ENCODE peak calls at places on chromosome 13, in six cellular contexts. One of them, this sample, is unnamed.

GRCh38 chr13:51175001-51175400 is 47.2 kb upstream of the FAM124A start:
- DNase-seq in GM12878: no peak
- DNase-seq in HepG2: no peak
- DNase-seq in GM12892: no peak
- DNase-seq in K562: no peak
- DNase-seq in H1: no peak
- DNase-seq in this sample: no peak

GRCh38 chr13:81916471-81916870 is 1575.5 kb upstream of the SPRY2 start:
- DNase-seq in GM12878: no peak
- DNase-seq in HepG2: no peak
- DNase-seq in GM12892: no peak
- DNase-seq in K562: no peak
- DNase-seq in H1: no peak
- DNase-seq in this sample: no peak

GRCh38 chr13:32136061-32136460 is 104.5 kb downstream of the FRY start:
- DNase-seq in GM12878: no peak
- DNase-seq in HepG2: no peak
- DNase-seq in GM12892: no peak
- DNase-seq in K562: no peak
- DNase-seq in H1: no peak
- DNase-seq in this sample: no peak

GRCh38 chr13:45416521-45417125 is 1.6 kb downstream of the SLC25A30 start:
- DNase-seq in GM12878: no peak
- DNase-seq in HepG2: no peak
- DNase-seq in GM12892: no peak
- DNase-seq in K562: peak
- DNase-seq in H1: no peak
- DNase-seq in this sample: no peak

GRCh38 chr13:100899720-100900316 is 225.2 kb upstream of the TMTC4 start:
- DNase-seq in GM12878: no peak
- DNase-seq in HepG2: no peak
- DNase-seq in GM12892: no peak
- DNase-seq in K562: no peak
- DNase-seq in H1: no peak
- DNase-seq in this sample: no peak

GRCh38 chr13:50222569-50223332 is 207.5 kb downstream of the KCNRG start:
- DNase-seq in GM12878: no peak
- DNase-seq in HepG2: no peak
- DNase-seq in GM12892: no peak
- DNase-seq in K562: no peak
- DNase-seq in H1: no peak
- DNase-seq in this sample: no peak

GRCh38 chr13:95709101-95709500 is 32.2 kb downstream of the DNAJC3 start:
- DNase-seq in GM12878: no peak
- DNase-seq in HepG2: no peak
- DNase-seq in GM12892: no peak
- DNase-seq in K562: no peak
- DNase-seq in H1: no peak
- DNase-seq in this sample: no peak

GRCh38 chr13:102779426-102780159 is 6.0 kb upstream of the TEX30 start:
- DNase-seq in GM12878: no peak
- DNase-seq in HepG2: no peak
- DNase-seq in GM12892: no peak
- DNase-seq in K562: no peak
- DNase-seq in H1: no peak
- DNase-seq in this sample: no peak

GRCh38 chr13:40087021-40088002 is 431.9 kb downstream of the COG6 start:
- DNase-seq in GM12878: no peak
- DNase-seq in HepG2: peak
- DNase-seq in GM12892: no peak
- DNase-seq in K562: no peak
- DNase-seq in H1: no peak
- DNase-seq in this sample: no peak

DNA sequence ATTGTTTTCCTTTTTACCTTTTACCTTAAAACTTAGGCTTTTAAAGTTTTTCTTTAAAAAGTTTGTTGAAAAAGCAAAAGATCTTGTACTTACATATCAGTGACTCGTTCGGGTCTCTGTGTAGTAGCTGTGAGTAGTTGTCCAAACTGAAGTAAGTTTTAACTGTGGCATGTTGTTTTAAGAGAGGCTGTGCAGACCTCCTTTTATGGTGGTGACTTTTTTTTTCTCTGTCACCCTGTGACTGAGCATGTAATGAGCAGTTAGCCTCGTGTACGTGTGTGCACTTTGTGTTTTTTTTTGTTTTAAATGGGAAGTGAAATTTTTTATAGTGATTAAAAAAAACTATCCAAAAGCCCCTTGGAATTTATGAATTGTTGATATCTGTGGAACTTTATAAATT is at the start of gene GPR183:
- DNase-seq in GM12878: no peak
- DNase-seq in HepG2: no peak
- DNase-seq in GM12892: no peak
- DNase-seq in K562: peak
- DNase-seq in H1: no peak
- DNase-seq in this sample: no peak
- TF ChIP-seq POLR2A in GM12878: peak
- TF ChIP-seq POLR2A in HepG2: no peak
- TF ChIP-seq POLR2A in GM12892: peak
- TF ChIP-seq POLR2A in K562: no peak
- TF ChIP-seq POLR2A in H1: no peak
- TF ChIP-seq POLR2A in this sample: peak

DNA sequence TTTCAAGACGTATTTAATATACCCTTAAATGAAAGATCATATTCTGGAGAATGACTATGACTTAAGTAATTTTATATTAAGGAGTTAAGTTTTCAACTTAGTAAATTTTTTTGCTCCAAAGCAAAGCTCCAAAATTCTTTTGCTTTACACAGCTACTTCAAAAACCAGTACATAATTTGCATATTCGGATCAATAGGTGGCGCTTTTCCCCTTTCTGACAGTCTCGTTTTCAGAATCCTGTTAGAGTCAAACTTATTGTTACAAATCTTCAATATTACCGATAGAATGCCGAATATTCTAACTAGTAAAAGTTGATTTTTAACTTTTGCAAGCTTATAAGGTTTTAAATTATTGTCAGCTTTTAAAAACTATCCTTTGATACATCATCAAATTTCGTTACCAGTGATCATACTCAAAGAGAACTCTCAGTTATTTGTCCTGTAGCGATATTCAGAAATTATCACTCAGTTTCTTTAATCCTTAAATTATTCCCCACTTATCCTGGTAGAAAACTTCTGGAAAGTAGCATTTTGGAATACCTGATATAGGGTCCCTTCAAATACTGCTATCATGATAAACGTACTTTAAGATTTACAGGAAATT is 852.7 kb upstream of the KLHL1 start:
- DNase-seq in GM12878: peak
- DNase-seq in HepG2: peak
- DNase-seq in GM12892: no peak
- DNase-seq in K562: no peak
- DNase-seq in H1: no peak
- DNase-seq in this sample: no peak
- TF ChIP-seq TAF1 in GM12878: no peak
- TF ChIP-seq TAF1 in HepG2: no peak
- TF ChIP-seq TAF1 in GM12892: no peak
- TF ChIP-seq TAF1 in K562: no peak
- TF ChIP-seq TAF1 in H1: no peak
- TF ChIP-seq TAF1 in this sample: no peak

DNA sequence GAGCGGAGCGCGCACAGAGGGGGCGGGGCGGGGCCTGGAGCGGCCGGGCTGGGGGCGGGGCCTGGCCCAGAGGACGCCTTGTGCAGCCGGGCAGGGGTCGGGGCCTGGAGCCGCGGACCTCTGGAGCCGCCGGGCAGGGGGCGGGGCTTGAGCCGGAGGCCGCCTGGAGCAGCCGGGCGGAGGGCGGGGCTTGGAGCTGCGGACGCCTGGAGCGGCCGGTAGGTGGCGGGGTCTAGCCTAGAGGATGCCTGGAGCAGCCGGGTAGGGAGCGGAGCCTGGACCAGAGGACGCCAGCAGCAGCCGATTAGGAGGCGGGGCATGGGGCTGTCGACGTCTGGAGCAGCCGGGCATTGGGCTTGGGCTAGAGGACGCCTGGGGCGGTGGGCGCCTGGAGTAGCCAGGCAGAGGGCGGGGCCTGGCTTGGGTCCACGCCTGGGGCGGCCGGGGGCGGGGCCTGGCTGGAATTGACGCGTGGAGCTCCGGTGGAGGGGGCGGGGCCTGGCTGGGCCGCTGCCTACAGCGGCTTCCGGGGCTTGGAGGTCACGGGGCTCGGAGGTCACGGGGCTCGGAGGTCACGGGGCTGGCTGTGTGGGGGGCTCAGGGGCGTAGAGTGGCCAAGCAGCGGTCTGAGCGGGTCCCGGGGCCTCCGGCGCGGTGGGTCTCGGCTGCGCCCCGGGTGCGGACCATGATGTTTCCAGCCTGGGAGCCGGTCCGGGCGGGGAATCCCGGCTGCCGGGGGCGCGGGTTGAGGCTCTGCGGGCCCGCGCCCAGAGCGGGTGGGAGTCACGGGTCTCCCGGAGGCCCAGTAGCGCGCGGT is at the start of gene ANKRD10:
- DNase-seq in GM12878: peak
- DNase-seq in HepG2: peak
- DNase-seq in GM12892: peak
- DNase-seq in K562: peak
- DNase-seq in H1: peak
- DNase-seq in this sample: peak
- TF ChIP-seq POLR2A in GM12878: peak
- TF ChIP-seq POLR2A in HepG2: peak
- TF ChIP-seq POLR2A in GM12892: peak
- TF ChIP-seq POLR2A in K562: peak
- TF ChIP-seq POLR2A in H1: peak
- TF ChIP-seq POLR2A in this sample: peak

GRCh38 chr13:41823486-41823885 is 137.4 kb downstream of the VWA8 start:
- DNase-seq in GM12878: no peak
- DNase-seq in HepG2: no peak
- DNase-seq in GM12892: no peak
- DNase-seq in K562: no peak
- DNase-seq in H1: no peak
- DNase-seq in this sample: no peak
- TF ChIP-seq TAF1 in GM12878: no peak
- TF ChIP-seq TAF1 in HepG2: no peak
- TF ChIP-seq TAF1 in GM12892: no peak
- TF ChIP-seq TAF1 in K562: no peak
- TF ChIP-seq TAF1 in H1: no peak
- TF ChIP-seq TAF1 in this sample: no peak

GRCh38 chr13:113897161-113897560 is 33.3 kb upstream of the GAS6 start:
- DNase-seq in GM12878: no peak
- DNase-seq in HepG2: peak
- DNase-seq in GM12892: no peak
- DNase-seq in K562: no peak
- DNase-seq in H1: no peak
- DNase-seq in this sample: no peak
- TF ChIP-seq POLR2A in GM12878: no peak
- TF ChIP-seq POLR2A in HepG2: no peak
- TF ChIP-seq POLR2A in GM12892: no peak
- TF ChIP-seq POLR2A in K562: no peak
- TF ChIP-seq POLR2A in H1: no peak
- TF ChIP-seq POLR2A in this sample: no peak

GRCh38 chr13:98801626-98802418 is 49.4 kb upstream of the SLC15A1 start:
- DNase-seq in GM12878: no peak
- DNase-seq in HepG2: no peak
- DNase-seq in GM12892: no peak
- DNase-seq in K562: no peak
- DNase-seq in H1: no peak
- DNase-seq in this sample: no peak

GRCh38 chr13:98800078-98800477 is 47.6 kb upstream of the SLC15A1 start:
- DNase-seq in GM12878: no peak
- DNase-seq in HepG2: no peak
- DNase-seq in GM12892: no peak
- DNase-seq in K562: no peak
- DNase-seq in H1: no peak
- DNase-seq in this sample: no peak

GRCh38 chr13:98797456-98797855 is 45.0 kb upstream of the SLC15A1 start:
- DNase-seq in GM12878: no peak
- DNase-seq in HepG2: no peak
- DNase-seq in GM12892: no peak
- DNase-seq in K562: no peak
- DNase-seq in H1: no peak
- DNase-seq in this sample: no peak

GRCh38 chr13:98796798-98797197 is 44.3 kb upstream of the SLC15A1 start:
- DNase-seq in GM12878: no peak
- DNase-seq in HepG2: no peak
- DNase-seq in GM12892: no peak
- DNase-seq in K562: peak
- DNase-seq in H1: no peak
- DNase-seq in this sample: no peak

GRCh38 chr13:98798849-98799645 is 46.6 kb upstream of the SLC15A1 start:
- DNase-seq in GM12878: no peak
- DNase-seq in HepG2: peak
- DNase-seq in GM12892: no peak
- DNase-seq in K562: no peak
- DNase-seq in H1: no peak
- DNase-seq in this sample: no peak
- TF ChIP-seq TAF1 in GM12878: no peak
- TF ChIP-seq TAF1 in HepG2: no peak
- TF ChIP-seq TAF1 in GM12892: no peak
- TF ChIP-seq TAF1 in K562: no peak
- TF ChIP-seq TAF1 in H1: no peak
- TF ChIP-seq TAF1 in this sample: no peak

DNA sequence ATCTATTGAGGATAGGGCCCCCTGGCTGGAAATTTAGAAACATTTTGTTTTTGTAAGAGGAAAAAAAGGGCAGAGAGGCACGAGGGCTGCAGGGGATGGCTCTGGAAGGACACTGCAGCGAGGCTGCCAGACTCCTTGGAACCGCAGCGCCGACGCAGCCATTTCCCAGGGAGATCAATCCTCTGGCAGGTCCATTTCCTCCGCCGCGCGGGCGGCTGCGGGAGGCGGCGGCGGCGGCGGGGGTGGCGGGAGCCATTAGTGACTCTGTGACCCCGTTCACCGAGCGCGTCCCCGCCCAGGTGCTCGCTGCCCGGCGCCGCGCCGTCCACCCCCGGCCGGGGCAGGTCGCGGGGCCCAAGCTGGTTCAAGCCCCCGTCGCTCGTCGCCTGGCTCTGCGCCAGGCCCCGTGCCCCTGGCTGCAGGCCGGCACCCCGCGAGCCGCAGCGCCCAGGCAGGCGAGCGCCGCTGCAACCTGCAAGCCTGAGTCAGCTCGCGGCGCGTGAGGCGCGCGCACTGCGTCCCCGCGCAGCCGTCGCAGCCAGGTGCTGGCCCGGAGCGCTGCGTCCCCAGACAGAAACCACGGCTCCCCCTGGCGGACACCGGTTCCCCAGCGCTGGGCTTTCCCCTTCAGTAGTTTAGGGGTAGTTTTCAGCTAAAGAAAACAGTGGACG is 192.6 kb downstream of the KATNAL1 start:
- DNase-seq in GM12878: no peak
- DNase-seq in HepG2: peak
- DNase-seq in GM12892: peak
- DNase-seq in K562: peak
- DNase-seq in H1: peak
- DNase-seq in this sample: peak
- TF ChIP-seq POLR2A in GM12878: peak
- TF ChIP-seq POLR2A in HepG2: peak
- TF ChIP-seq POLR2A in GM12892: peak
- TF ChIP-seq POLR2A in K562: no peak
- TF ChIP-seq POLR2A in H1: peak
- TF ChIP-seq POLR2A in this sample: no peak

GRCh38 chr13:114054269-114054668 is 78.2 kb downstream of the RASA3 start:
- DNase-seq in GM12878: no peak
- DNase-seq in HepG2: no peak
- DNase-seq in GM12892: no peak
- DNase-seq in K562: peak
- DNase-seq in H1: no peak
- DNase-seq in this sample: no peak
- TF ChIP-seq TAF1 in GM12878: no peak
- TF ChIP-seq TAF1 in HepG2: no peak
- TF ChIP-seq TAF1 in GM12892: no peak
- TF ChIP-seq TAF1 in K562: no peak
- TF ChIP-seq TAF1 in H1: no peak
- TF ChIP-seq TAF1 in this sample: no peak

GRCh38 chr13:57629821-57630235 is 1.7 kb upstream of the PCDH17 start:
- DNase-seq in GM12878: no peak
- DNase-seq in HepG2: no peak
- DNase-seq in GM12892: no peak
- DNase-seq in K562: no peak
- DNase-seq in H1: peak
- DNase-seq in this sample: no peak
- TF ChIP-seq POLR2A in GM12878: no peak
- TF ChIP-seq POLR2A in HepG2: no peak
- TF ChIP-seq POLR2A in GM12892: no peak
- TF ChIP-seq POLR2A in K562: no peak
- TF ChIP-seq POLR2A in H1: peak
- TF ChIP-seq POLR2A in this sample: no peak

This sample was measured in GM12891.